ENCODE peak calls at places on chromosomes 11 and 22, in nine cellular contexts. Z, B, Y, L, E, I, J, K and Q are unnamed samples.

GRCh38 chr22:45058622-45058912 is 48.8 kb upstream of the PHF21B start:
- DNase-seq in I (no peak), L (no peak), B (no peak), J (no peak), Y (no peak), Z (no peak), E (no peak), K (no peak), Q (no peak)

GRCh38 chr22:17866127-17866526 is 91.9 kb upstream of the BID start:
- DNase-seq in E (no peak), I (no peak), Y (no peak), L (no peak), B (no peak), K (no peak), J (no peak), Z (no peak), Q (no peak)

GRCh38 chr22:46902998-46903916 is 140.8 kb downstream of the TBC1D22A start:
- DNase-seq in L (no peak), I (no peak), B (no peak), Z (no peak), E (no peak), K (no peak), J (peak), Y (no peak), Q (no peak)

GRCh38 chr11:10418259-10418949 is 36.7 kb upstream of the AMPD3 start:
- DNase-seq in Y (no peak), K (peak), J (no peak), L (no peak), I (no peak), Z (no peak), E (no peak), B (no peak), Q (no peak)

GRCh38 chr11:27882066-27882697 is 181.9 kb upstream of the BDNF start:
- DNase-seq in Z (no peak), K (no peak), L (no peak), E (no peak), J (no peak), B (peak), I (no peak), Y (no peak), Q (no peak)

GRCh38 chr11:46238967-46239800 is 38.3 kb upstream of the CREB3L1 start:
- DNase-seq in Y (peak), Z (peak), E (peak), J (peak), B (peak), I (peak), K (peak), L (peak), Q (peak)

GRCh38 chr11:69328231-69328630 is 34.3 kb downstream of the MYEOV start:
- DNase-seq in J (no peak), I (no peak), Y (no peak), E (no peak), L (no peak), Z (peak), B (no peak), K (no peak), Q (no peak)

GRCh38 chr11:59206635-59207034 is 6.1 kb downstream of the MPEG1 start:
- DNase-seq in E (no peak), I (peak), Z (no peak), Y (no peak), K (peak), B (peak), J (peak), L (peak), Q (peak)

GRCh38 chr22:31812977-31813605 is 59.3 kb downstream of the DEPDC5 start:
- DNase-seq in E (no peak), I (no peak), Y (no peak), L (no peak), J (no peak), B (no peak), Z (no peak), K (no peak), Q (no peak)

GRCh38 chr22:35477911-35478582 is 62.6 kb upstream of the RASD2 start:
- DNase-seq in I (peak), J (no peak), Z (no peak), E (no peak), K (peak), Y (no peak), B (peak), L (no peak), Q (peak)

GRCh38 chr11:17544181-17544622 is at the start of gene USH1C:
- DNase-seq in B (peak), L (peak), Y (peak), I (peak), J (peak), Z (peak), K (no peak), E (no peak), Q (peak)

GRCh38 chr11:26830757-26831156 is 108.9 kb upstream of the SLC5A12 start:
- DNase-seq in Z (no peak), B (no peak), I (no peak), J (no peak), E (no peak), Y (no peak), K (no peak), L (no peak), Q (no peak)

GRCh38 chr22:34278121-34278520 is 357.8 kb upstream of the LARGE1 start:
- DNase-seq in E (no peak), K (no peak), Y (no peak), I (no peak), B (no peak), J (no peak), L (no peak), Z (no peak), Q (no peak)

GRCh38 chr11:130118636-130119387 is 40.8 kb upstream of the ST14 start:
- DNase-seq in K (no peak), B (no peak), Z (peak), E (no peak), I (no peak), L (no peak), J (no peak), Y (no peak), Q (no peak)

GRCh38 chr11:119029340-119030028 is 1.2 kb downstream of the SLC37A4 start:
- DNase-seq in J (no peak), L (peak), Z (peak), E (no peak), Y (no peak), I (peak), K (no peak), B (no peak), Q (no peak)

GRCh38 chr11:111526501-111526900 is 11.9 kb downstream of the HOATZ start:
- DNase-seq in K (peak), Y (no peak), B (no peak), E (no peak), L (no peak), I (no peak), J (no peak), Z (no peak), Q (peak)

GRCh38 chr22:43152355-43153071 is 1.2 kb downstream of the TSPO start:
- DNase-seq in Z (peak), L (peak), E (peak), Y (peak), J (no peak), K (peak), I (peak), B (no peak), Q (peak)

GRCh38 chr11:8065031-8065430 is 16.0 kb upstream of the TUB start:
- DNase-seq in L (no peak), Z (no peak), J (no peak), Y (peak), I (no peak), E (no peak), B (no peak), K (no peak), Q (no peak)

GRCh38 chr11:58652726-58653280 is 30.3 kb downstream of the CNTF start:
- DNase-seq in I (no peak), E (no peak), Z (no peak), J (peak), Y (no peak), K (no peak), L (no peak), B (no peak), Q (peak)